ENCODE peak calls at places on chromosome 1, in eight cellular contexts. F, I, B, Q, K, Y, G and Z are unnamed samples.
A peak's percentile ranks its signal among the peaks of the same experiment; 100 is the strongest.

GRCh38 chr1:206029484-206029883 is 5.8 kb upstream of the CTSE start:
- DNase-seq in Q (no peak), G (no peak), B (no peak), K (peak; percentile 8), I (peak; percentile 25), Y (no peak), F (peak; percentile 51), Z (peak; percentile 51)

GRCh38 chr1:15866696-15867687 is 19.5 kb downstream of the SPEN start:
- DNase-seq in B (peak; percentile 53), I (peak; percentile 48), Q (no peak), K (no peak), Y (no peak), G (no peak), F (no peak), Z (no peak)

GRCh38 chr1:54342764-54343687 is 63.2 kb downstream of the SSBP3 start:
- DNase-seq in I (no peak), Y (peak; percentile 78), B (no peak), F (no peak), Q (no peak), K (peak; percentile 67), G (no peak), Z (no peak)

GRCh38 chr1:90732136-90732535 is 15.0 kb upstream of the BARHL2 start:
- DNase-seq in Q (no peak), B (no peak), K (no peak), I (no peak), F (no peak), G (no peak), Y (no peak), Z (no peak)

GRCh38 chr1:169201084-169201619 is 94.7 kb downstream of the ATP1B1 start:
- DNase-seq in F (no peak), Q (no peak), G (no peak), K (no peak), B (no peak), Y (no peak), I (peak; percentile 25), Z (no peak)

GRCh38 chr1:153985984-153986761 is at the start of gene RAB13:
- DNase-seq in I (peak; percentile 86), G (peak; percentile 47), K (peak; percentile 60), B (peak; percentile 92), F (peak; percentile 90), Q (no peak), Y (peak; percentile 66), Z (peak; percentile 93)

GRCh38 chr1:36203554-36204346 is 20.5 kb upstream of the THRAP3 start:
- DNase-seq in B (no peak), K (no peak), I (peak; percentile 79), G (peak; percentile 2), Y (no peak), Q (no peak), F (no peak), Z (no peak)

GRCh38 chr1:8349961-8350360 is 32.0 kb downstream of the SLC45A1 start:
- DNase-seq in K (no peak), I (no peak), G (no peak), B (no peak), F (no peak), Y (peak; percentile 52), Q (no peak), Z (no peak)

GRCh38 chr1:63773815-63774616 is at the start of gene ROR1:
- DNase-seq in Q (peak; percentile 43), B (peak; percentile 93), F (peak; percentile 82), I (peak; percentile 88), K (peak; percentile 93), Y (peak; percentile 95), G (peak; percentile 81), Z (peak; percentile 94)

GRCh38 chr1:209480345-209480744 is 103.2 kb upstream of the CAMK1G start:
- DNase-seq in B (no peak), K (no peak), G (no peak), I (no peak), Q (no peak), F (no peak), Y (no peak), Z (no peak)

GRCh38 chr1:46301406-46302090 is 1.9 kb downstream of the LRRC41 start:
- DNase-seq in G (peak; percentile 23), K (peak; percentile 48), Y (peak; percentile 27), Q (no peak), F (peak; percentile 32), I (peak; percentile 74), B (peak; percentile 48), Z (no peak)

GRCh38 chr1:46303038-46303871 is at the start of the genes LRRC41 and UQCRH:
- DNase-seq in I (peak; percentile 99), Y (peak; percentile 92), K (peak; percentile 95), F (peak; percentile 95), Q (peak; percentile 94), G (peak; percentile 94), B (peak; percentile 96), Z (peak; percentile 98)

GRCh38 chr1:46302091-46303037 is 1.1 kb downstream of the LRRC41 start:
- DNase-seq in I (peak; percentile 68), G (peak; percentile 90), K (peak; percentile 59), Q (no peak), F (peak; percentile 31), Y (peak; percentile 79), B (peak; percentile 54), Z (peak; percentile 87)

GRCh38 chr1:46306159-46306530 is 2.6 kb downstream of the UQCRH start:
- DNase-seq in Q (no peak), B (no peak), F (no peak), K (no peak), I (no peak), G (no peak), Y (no peak), Z (no peak)

DNA sequence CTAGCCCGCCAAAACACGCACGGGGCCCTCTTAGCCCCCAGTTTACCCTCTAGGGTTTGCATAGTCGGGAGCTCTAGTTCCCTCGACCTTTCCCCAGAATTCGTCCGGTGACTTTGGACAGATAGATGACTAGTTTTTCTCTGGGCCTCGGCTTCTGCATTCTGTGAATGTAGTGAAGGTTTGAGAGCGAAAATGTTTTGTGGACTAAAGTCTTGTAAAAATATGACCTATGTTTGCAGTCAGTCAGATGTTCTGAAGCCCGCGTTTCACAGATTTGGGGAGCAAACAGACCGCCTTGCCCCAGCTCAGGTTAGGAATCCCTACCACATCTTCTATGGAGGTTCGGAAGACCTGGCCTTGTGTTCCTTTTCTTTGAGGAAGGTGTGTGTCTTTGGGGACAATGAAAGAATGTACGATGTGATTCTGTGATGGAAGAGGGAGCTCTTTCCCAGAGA is 401 bp downstream of the UQCRH start:
- DNase-seq in B (no peak), I (no peak), F (no peak), G (no peak), Q (no peak), K (no peak), Y (no peak), Z (no peak)
- TF ChIP-seq CTCF in B (no peak), I (no peak), F (no peak), G (no peak), Q (no peak), K (no peak), Y (no peak), Z (no peak)

GRCh38 chr1:34108269-34108668 is 56.8 kb downstream of the CSMD2 start:
- DNase-seq in Q (no peak), G (no peak), Y (no peak), B (no peak), I (no peak), F (no peak), K (no peak), Z (no peak)

GRCh38 chr1:34113362-34113761 is 51.7 kb downstream of the CSMD2 start:
- DNase-seq in Y (no peak), B (no peak), K (no peak), G (no peak), F (no peak), I (no peak), Q (no peak), Z (no peak)

GRCh38 chr1:34115233-34115632 is 49.8 kb downstream of the CSMD2 start:
- DNase-seq in K (no peak), B (no peak), Y (no peak), G (no peak), I (no peak), F (no peak), Q (no peak), Z (no peak)

GRCh38 chr1:34108711-34109110 is 56.3 kb downstream of the CSMD2 start:
- DNase-seq in Q (no peak), I (no peak), G (no peak), F (no peak), K (no peak), Y (no peak), B (no peak), Z (no peak)

GRCh38 chr1:34113887-34114286 is 51.1 kb downstream of the CSMD2 start:
- DNase-seq in Y (no peak), K (no peak), Q (no peak), I (no peak), F (no peak), B (peak; percentile 39), G (no peak), Z (no peak)
- TF ChIP-seq CTCF in Y (peak; percentile 68), K (no peak), Q (peak; percentile 33), I (no peak), F (peak; percentile 34), B (peak; percentile 46), G (no peak), Z (no peak)

GRCh38 chr1:195345149-195345548 is 1263.1 kb downstream of the KCNT2 start:
- DNase-seq in K (no peak), G (no peak), I (no peak), B (no peak), Y (peak; percentile 25), F (no peak), Q (no peak), Z (no peak)
- TF ChIP-seq CTCF in K (no peak), G (no peak), I (no peak), B (no peak), Y (peak; percentile 19), F (no peak), Q (peak; percentile 27), Z (no peak)

GRCh38 chr1:203480525-203481084 is 5.0 kb downstream of the PRELP start:
- DNase-seq in K (peak; percentile 54), Y (no peak), F (peak; percentile 39), G (no peak), B (no peak), I (peak; percentile 90), Q (no peak), Z (peak; percentile 88)

GRCh38 chr1:203479646-203480045 is 4.0 kb downstream of the PRELP start:
- DNase-seq in F (no peak), Y (no peak), B (no peak), I (no peak), Q (no peak), G (no peak), K (no peak), Z (no peak)

GRCh38 chr1:203478986-203479385 is 3.4 kb downstream of the PRELP start:
- DNase-seq in Y (no peak), F (no peak), B (no peak), G (no peak), K (no peak), Q (no peak), I (no peak), Z (no peak)

GRCh38 chr1:203481186-203481585 is 5.6 kb downstream of the PRELP start:
- DNase-seq in K (no peak), F (no peak), B (no peak), Y (no peak), G (no peak), I (peak; percentile 35), Q (no peak), Z (no peak)

GRCh38 chr1:203480084-203480483 is 4.5 kb downstream of the PRELP start:
- DNase-seq in F (no peak), K (no peak), G (no peak), B (no peak), Y (no peak), I (peak; percentile 67), Q (no peak), Z (no peak)
- TF ChIP-seq CTCF in F (peak; percentile 16), K (no peak), G (no peak), B (no peak), Y (no peak), I (peak; percentile 17), Q (no peak), Z (no peak)

GRCh38 chr1:86082183-86082582 is 74.4 kb downstream of the COL24A1 start:
- DNase-seq in B (peak; percentile 4), I (no peak), G (no peak), Q (no peak), F (no peak), Y (no peak), K (no peak), Z (no peak)
- TF ChIP-seq CTCF in B (peak; percentile 40), I (peak; percentile 20), G (no peak), Q (peak; percentile 18), F (no peak), Y (peak; percentile 46), K (peak; percentile 23), Z (peak; percentile 27)